ENCODE peak calls at places on chromosome 11, in eight cellular contexts. One of them, this sample, is unnamed.

GRCh38 chr11:16607675-16608644 is 130.5 kb upstream of the C11orf58 start:
- DNase-seq in hypothalamus: peak
- DNase-seq in fibroblast of mammary gland: no peak
- DNase-seq in fibroblast of villous mesenchyme: peak
- DNase-seq in NCI-H460: peak
- DNase-seq in RPMI7951: no peak
- DNase-seq in AG09319: no peak
- DNase-seq in choroid plexus epithelial cell: no peak
- DNase-seq in this sample: no peak

GRCh38 chr11:74322667-74323066 is 11.2 kb upstream of the P4HA3 start:
- DNase-seq in hypothalamus: no peak
- DNase-seq in fibroblast of mammary gland: peak
- DNase-seq in fibroblast of villous mesenchyme: no peak
- DNase-seq in NCI-H460: no peak
- DNase-seq in RPMI7951: peak
- DNase-seq in AG09319: no peak
- DNase-seq in choroid plexus epithelial cell: peak
- DNase-seq in this sample: peak

GRCh38 chr11:134560566-134561347 is 148.7 kb upstream of the B3GAT1 start:
- DNase-seq in hypothalamus: no peak
- DNase-seq in fibroblast of mammary gland: no peak
- DNase-seq in fibroblast of villous mesenchyme: no peak
- DNase-seq in NCI-H460: no peak
- DNase-seq in RPMI7951: no peak
- DNase-seq in AG09319: no peak
- DNase-seq in choroid plexus epithelial cell: no peak
- DNase-seq in this sample: no peak

GRCh38 chr11:8728566-8728965 is 46.0 kb downstream of the RPL27A start:
- DNase-seq in hypothalamus: no peak
- DNase-seq in fibroblast of mammary gland: peak
- DNase-seq in fibroblast of villous mesenchyme: peak
- DNase-seq in NCI-H460: no peak
- DNase-seq in RPMI7951: peak
- DNase-seq in AG09319: no peak
- DNase-seq in choroid plexus epithelial cell: peak
- DNase-seq in this sample: no peak

GRCh38 chr11:126062679-126063509 is at the start of gene CDON:
- DNase-seq in hypothalamus: peak
- DNase-seq in fibroblast of mammary gland: peak
- DNase-seq in fibroblast of villous mesenchyme: peak
- DNase-seq in NCI-H460: peak
- DNase-seq in RPMI7951: peak
- DNase-seq in AG09319: peak
- DNase-seq in choroid plexus epithelial cell: peak
- DNase-seq in this sample: peak

GRCh38 chr11:64638017-64638664 is 47.1 kb downstream of the SLC22A12 start:
- DNase-seq in hypothalamus: no peak
- DNase-seq in fibroblast of mammary gland: no peak
- DNase-seq in fibroblast of villous mesenchyme: no peak
- DNase-seq in NCI-H460: no peak
- DNase-seq in RPMI7951: peak
- DNase-seq in AG09319: no peak
- DNase-seq in choroid plexus epithelial cell: no peak
- DNase-seq in this sample: no peak

GRCh38 chr11:27388869-27389268 is 25.9 kb upstream of the CCDC34 start:
- DNase-seq in hypothalamus: no peak
- DNase-seq in fibroblast of mammary gland: no peak
- DNase-seq in fibroblast of villous mesenchyme: peak
- DNase-seq in NCI-H460: no peak
- DNase-seq in RPMI7951: no peak
- DNase-seq in AG09319: no peak
- DNase-seq in choroid plexus epithelial cell: peak
- DNase-seq in this sample: no peak

GRCh38 chr11:74739546-74740270 is 8.5 kb upstream of the CHRDL2 start:
- DNase-seq in hypothalamus: no peak
- DNase-seq in fibroblast of mammary gland: peak
- DNase-seq in fibroblast of villous mesenchyme: peak
- DNase-seq in NCI-H460: peak
- DNase-seq in RPMI7951: peak
- DNase-seq in AG09319: peak
- DNase-seq in choroid plexus epithelial cell: peak
- DNase-seq in this sample: no peak

GRCh38 chr11:72069787-72070251 is 10.5 kb downstream of the NUMA1 start:
- DNase-seq in hypothalamus: peak
- DNase-seq in fibroblast of mammary gland: peak
- DNase-seq in fibroblast of villous mesenchyme: peak
- DNase-seq in NCI-H460: peak
- DNase-seq in RPMI7951: peak
- DNase-seq in AG09319: peak
- DNase-seq in choroid plexus epithelial cell: peak
- DNase-seq in this sample: peak

GRCh38 chr11:57646756-57647303 is 2.9 kb downstream of the YPEL4 start:
- DNase-seq in hypothalamus: no peak
- DNase-seq in fibroblast of mammary gland: no peak
- DNase-seq in fibroblast of villous mesenchyme: no peak
- DNase-seq in NCI-H460: no peak
- DNase-seq in RPMI7951: no peak
- DNase-seq in AG09319: no peak
- DNase-seq in choroid plexus epithelial cell: no peak
- DNase-seq in this sample: no peak

GRCh38 chr11:13134886-13135285 is 125.8 kb downstream of the RASSF10 start:
- DNase-seq in hypothalamus: no peak
- DNase-seq in fibroblast of mammary gland: no peak
- DNase-seq in fibroblast of villous mesenchyme: no peak
- DNase-seq in NCI-H460: no peak
- DNase-seq in RPMI7951: no peak
- DNase-seq in AG09319: no peak
- DNase-seq in choroid plexus epithelial cell: no peak
- DNase-seq in this sample: no peak

GRCh38 chr11:94424662-94425061 is 23.4 kb upstream of the GPR83 start:
- DNase-seq in hypothalamus: no peak
- DNase-seq in fibroblast of mammary gland: peak
- DNase-seq in fibroblast of villous mesenchyme: peak
- DNase-seq in NCI-H460: no peak
- DNase-seq in RPMI7951: no peak
- DNase-seq in AG09319: no peak
- DNase-seq in choroid plexus epithelial cell: peak
- DNase-seq in this sample: no peak

GRCh38 chr11:83191986-83192385 is 1.5 kb upstream of the ANKRD42 start:
- DNase-seq in hypothalamus: no peak
- DNase-seq in fibroblast of mammary gland: no peak
- DNase-seq in fibroblast of villous mesenchyme: no peak
- DNase-seq in NCI-H460: no peak
- DNase-seq in RPMI7951: no peak
- DNase-seq in AG09319: no peak
- DNase-seq in choroid plexus epithelial cell: no peak
- DNase-seq in this sample: no peak

GRCh38 chr11:70070736-70071135 is 7.4 kb upstream of the ANO1 start:
- DNase-seq in hypothalamus: no peak
- DNase-seq in fibroblast of mammary gland: no peak
- DNase-seq in fibroblast of villous mesenchyme: no peak
- DNase-seq in NCI-H460: no peak
- DNase-seq in RPMI7951: no peak
- DNase-seq in AG09319: no peak
- DNase-seq in choroid plexus epithelial cell: no peak
- DNase-seq in this sample: no peak

GRCh38 chr11:14189874-14190273 is 169.1 kb downstream of the RRAS2 start:
- DNase-seq in hypothalamus: no peak
- DNase-seq in fibroblast of mammary gland: peak
- DNase-seq in fibroblast of villous mesenchyme: peak
- DNase-seq in NCI-H460: no peak
- DNase-seq in RPMI7951: no peak
- DNase-seq in AG09319: peak
- DNase-seq in choroid plexus epithelial cell: no peak
- DNase-seq in this sample: peak

GRCh38 chr11:116065519-116065918 is 561.3 kb upstream of the CADM1 start:
- DNase-seq in hypothalamus: no peak
- DNase-seq in fibroblast of mammary gland: no peak
- DNase-seq in fibroblast of villous mesenchyme: no peak
- DNase-seq in NCI-H460: no peak
- DNase-seq in RPMI7951: no peak
- DNase-seq in AG09319: no peak
- DNase-seq in choroid plexus epithelial cell: no peak
- DNase-seq in this sample: no peak

GRCh38 chr11:77479746-77480352 is 6.0 kb upstream of the PAK1 start:
- DNase-seq in hypothalamus: no peak
- DNase-seq in fibroblast of mammary gland: no peak
- DNase-seq in fibroblast of villous mesenchyme: no peak
- DNase-seq in NCI-H460: no peak
- DNase-seq in RPMI7951: no peak
- DNase-seq in AG09319: no peak
- DNase-seq in choroid plexus epithelial cell: no peak
- DNase-seq in this sample: no peak

GRCh38 chr11:62918531-62918930 is 2.6 kb downstream of the CHRM1 start:
- DNase-seq in hypothalamus: no peak
- DNase-seq in fibroblast of mammary gland: no peak
- DNase-seq in fibroblast of villous mesenchyme: no peak
- DNase-seq in NCI-H460: no peak
- DNase-seq in RPMI7951: no peak
- DNase-seq in AG09319: no peak
- DNase-seq in choroid plexus epithelial cell: no peak
- DNase-seq in this sample: no peak

GRCh38 chr11:108620958-108621772 is 27.6 kb upstream of the EXPH5 start:
- DNase-seq in hypothalamus: no peak
- DNase-seq in fibroblast of mammary gland: no peak
- DNase-seq in fibroblast of villous mesenchyme: peak
- DNase-seq in NCI-H460: no peak
- DNase-seq in RPMI7951: peak
- DNase-seq in AG09319: no peak
- DNase-seq in choroid plexus epithelial cell: peak
- DNase-seq in this sample: no peak

GRCh38 chr11:8937159-8937558 is 4.4 kb upstream of the C11orf16 start:
- DNase-seq in hypothalamus: no peak
- DNase-seq in fibroblast of mammary gland: no peak
- DNase-seq in fibroblast of villous mesenchyme: no peak
- DNase-seq in NCI-H460: no peak
- DNase-seq in RPMI7951: no peak
- DNase-seq in AG09319: no peak
- DNase-seq in choroid plexus epithelial cell: no peak
- DNase-seq in this sample: no peak

GRCh38 chr11:44633641-44634040 is 68.2 kb downstream of the CD82 start:
- DNase-seq in hypothalamus: no peak
- DNase-seq in fibroblast of mammary gland: no peak
- DNase-seq in fibroblast of villous mesenchyme: no peak
- DNase-seq in NCI-H460: no peak
- DNase-seq in RPMI7951: no peak
- DNase-seq in AG09319: no peak
- DNase-seq in choroid plexus epithelial cell: no peak
- DNase-seq in this sample: no peak

GRCh38 chr11:85809881-85810280 is 1.1 kb downstream of the SYTL2 start:
- DNase-seq in hypothalamus: peak
- DNase-seq in fibroblast of mammary gland: no peak
- DNase-seq in fibroblast of villous mesenchyme: no peak
- DNase-seq in NCI-H460: no peak
- DNase-seq in RPMI7951: peak
- DNase-seq in AG09319: no peak
- DNase-seq in choroid plexus epithelial cell: no peak
- DNase-seq in this sample: no peak

GRCh38 chr11:87451400-87451799 is 413.7 kb downstream of the TMEM135 start:
- DNase-seq in hypothalamus: no peak
- DNase-seq in fibroblast of mammary gland: no peak
- DNase-seq in fibroblast of villous mesenchyme: no peak
- DNase-seq in NCI-H460: no peak
- DNase-seq in RPMI7951: no peak
- DNase-seq in AG09319: no peak
- DNase-seq in choroid plexus epithelial cell: no peak
- DNase-seq in this sample: no peak

GRCh38 chr11:78586452-78587046 is 11.9 kb upstream of the NARS2 start:
- DNase-seq in hypothalamus: no peak
- DNase-seq in fibroblast of mammary gland: peak
- DNase-seq in fibroblast of villous mesenchyme: peak
- DNase-seq in NCI-H460: peak
- DNase-seq in RPMI7951: peak
- DNase-seq in AG09319: no peak
- DNase-seq in choroid plexus epithelial cell: peak
- DNase-seq in this sample: no peak

GRCh38 chr11:108562746-108563581 is 30.6 kb downstream of the EXPH5 start:
- DNase-seq in hypothalamus: no peak
- DNase-seq in fibroblast of mammary gland: no peak
- DNase-seq in fibroblast of villous mesenchyme: peak
- DNase-seq in NCI-H460: no peak
- DNase-seq in RPMI7951: no peak
- DNase-seq in AG09319: no peak
- DNase-seq in choroid plexus epithelial cell: peak
- DNase-seq in this sample: no peak

GRCh38 chr11:33290319-33290718 is 33.1 kb downstream of the HIPK3 start:
- DNase-seq in hypothalamus: no peak
- DNase-seq in fibroblast of mammary gland: no peak
- DNase-seq in fibroblast of villous mesenchyme: no peak
- DNase-seq in NCI-H460: no peak
- DNase-seq in RPMI7951: no peak
- DNase-seq in AG09319: no peak
- DNase-seq in choroid plexus epithelial cell: no peak
- DNase-seq in this sample: no peak

GRCh38 chr11:129846508-129847335 is 31.1 kb downstream of the TMEM45B start:
- DNase-seq in hypothalamus: no peak
- DNase-seq in fibroblast of mammary gland: peak
- DNase-seq in fibroblast of villous mesenchyme: peak
- DNase-seq in NCI-H460: no peak
- DNase-seq in RPMI7951: peak
- DNase-seq in AG09319: peak
- DNase-seq in choroid plexus epithelial cell: peak
- DNase-seq in this sample: no peak

GRCh38 chr11:4025957-4026324 is 68.7 kb upstream of the RRM1 start:
- DNase-seq in hypothalamus: no peak
- DNase-seq in fibroblast of mammary gland: peak
- DNase-seq in fibroblast of villous mesenchyme: peak
- DNase-seq in NCI-H460: no peak
- DNase-seq in RPMI7951: peak
- DNase-seq in AG09319: no peak
- DNase-seq in choroid plexus epithelial cell: peak
- DNase-seq in this sample: no peak

GRCh38 chr11:12213920-12214319 is 103.5 kb downstream of the MICAL2 start:
- DNase-seq in hypothalamus: no peak
- DNase-seq in fibroblast of mammary gland: peak
- DNase-seq in fibroblast of villous mesenchyme: peak
- DNase-seq in NCI-H460: no peak
- DNase-seq in RPMI7951: peak
- DNase-seq in AG09319: no peak
- DNase-seq in choroid plexus epithelial cell: no peak
- DNase-seq in this sample: no peak

GRCh38 chr11:83540112-83540675 is 254.0 kb upstream of the CCDC90B start:
- DNase-seq in hypothalamus: no peak
- DNase-seq in fibroblast of mammary gland: no peak
- DNase-seq in fibroblast of villous mesenchyme: peak
- DNase-seq in NCI-H460: no peak
- DNase-seq in RPMI7951: no peak
- DNase-seq in AG09319: no peak
- DNase-seq in choroid plexus epithelial cell: no peak
- DNase-seq in this sample: no peak

GRCh38 chr11:134987223-134987768 is 575.3 kb upstream of the B3GAT1 start:
- DNase-seq in hypothalamus: no peak
- DNase-seq in fibroblast of mammary gland: no peak
- DNase-seq in fibroblast of villous mesenchyme: no peak
- DNase-seq in NCI-H460: no peak
- DNase-seq in RPMI7951: no peak
- DNase-seq in AG09319: no peak
- DNase-seq in choroid plexus epithelial cell: no peak
- DNase-seq in this sample: no peak

GRCh38 chr11:65786008-65786785 is 666 bp upstream of the OVOL1 start:
- DNase-seq in hypothalamus: no peak
- DNase-seq in fibroblast of mammary gland: no peak
- DNase-seq in fibroblast of villous mesenchyme: no peak
- DNase-seq in NCI-H460: no peak
- DNase-seq in RPMI7951: no peak
- DNase-seq in AG09319: no peak
- DNase-seq in choroid plexus epithelial cell: no peak
- DNase-seq in this sample: no peak

GRCh38 chr11:100525635-100526034 is 161.5 kb upstream of the ARHGAP42 start:
- DNase-seq in hypothalamus: no peak
- DNase-seq in fibroblast of mammary gland: no peak
- DNase-seq in fibroblast of villous mesenchyme: peak
- DNase-seq in NCI-H460: no peak
- DNase-seq in RPMI7951: no peak
- DNase-seq in AG09319: no peak
- DNase-seq in choroid plexus epithelial cell: peak
- DNase-seq in this sample: no peak

GRCh38 chr11:48013269-48013901 is 33.0 kb downstream of the PTPRJ start:
- DNase-seq in hypothalamus: no peak
- DNase-seq in fibroblast of mammary gland: no peak
- DNase-seq in fibroblast of villous mesenchyme: no peak
- DNase-seq in NCI-H460: no peak
- DNase-seq in RPMI7951: peak
- DNase-seq in AG09319: no peak
- DNase-seq in choroid plexus epithelial cell: peak
- DNase-seq in this sample: no peak